ENCODE peak calls at places on chromosome 15, in seven cellular contexts. One of them, this sample, is unnamed.

GRCh38 chr15:82197734-82198594 is 64.6 kb downstream of the EFL1 start:
- DNase-seq in kidney tubule cell: peak; percentile 67
- DNase-seq in T-cell: peak; percentile 35
- DNase-seq in cardiac muscle cell: peak; percentile 82
- DNase-seq in PC-3: peak; percentile 81
- DNase-seq in H9: peak; percentile 78
- DNase-seq in stimulated activated CD4-positive, alpha-beta T cell treated with anti-CD3 and anti-CD28 coated beads, Interleukin-12 subunit alpha, Interleukin-12 subunit beta, amount 100 ng/mL, for 48 hours: peak; percentile 62
- DNase-seq in this sample: no peak

GRCh38 chr15:76799760-76800159 is 105.4 kb downstream of the SCAPER start:
- DNase-seq in stimulated activated CD4-positive, alpha-beta T cell treated with anti-CD3 and anti-CD28 coated beads, Interleukin-12 subunit alpha, Interleukin-12 subunit beta, amount 100 ng/mL, for 48 hours: no peak
- DNase-seq in cardiac muscle cell: peak; percentile 59
- DNase-seq in H9: no peak
- DNase-seq in kidney tubule cell: peak; percentile 57
- DNase-seq in T-cell: no peak
- DNase-seq in PC-3: peak; percentile 50
- DNase-seq in this sample: no peak

GRCh38 chr15:82047493-82048446 is 2.0 kb upstream of the MEX3B start:
- DNase-seq in cardiac muscle cell: peak; percentile 50
- DNase-seq in kidney tubule cell: peak; percentile 36
- DNase-seq in stimulated activated CD4-positive, alpha-beta T cell treated with anti-CD3 and anti-CD28 coated beads, Interleukin-12 subunit alpha, Interleukin-12 subunit beta, amount 100 ng/mL, for 48 hours: no peak
- DNase-seq in H9: peak; percentile 57
- DNase-seq in PC-3: no peak
- DNase-seq in T-cell: no peak
- DNase-seq in this sample: no peak

GRCh38 chr15:70395164-70395563 is 297.4 kb upstream of the TLE3 start:
- DNase-seq in T-cell: no peak
- DNase-seq in stimulated activated CD4-positive, alpha-beta T cell treated with anti-CD3 and anti-CD28 coated beads, Interleukin-12 subunit alpha, Interleukin-12 subunit beta, amount 100 ng/mL, for 48 hours: no peak
- DNase-seq in H9: no peak
- DNase-seq in PC-3: no peak
- DNase-seq in kidney tubule cell: no peak
- DNase-seq in cardiac muscle cell: no peak
- DNase-seq in this sample: no peak

GRCh38 chr15:90930861-90931629 is 1.3 kb downstream of the HDDC3 start:
- DNase-seq in stimulated activated CD4-positive, alpha-beta T cell treated with anti-CD3 and anti-CD28 coated beads, Interleukin-12 subunit alpha, Interleukin-12 subunit beta, amount 100 ng/mL, for 48 hours: no peak
- DNase-seq in H9: no peak
- DNase-seq in PC-3: no peak
- DNase-seq in kidney tubule cell: no peak
- DNase-seq in cardiac muscle cell: no peak
- DNase-seq in T-cell: no peak
- DNase-seq in this sample: no peak

GRCh38 chr15:88448991-88449461 is 18.2 kb downstream of the MRPL46 start:
- DNase-seq in PC-3: no peak
- DNase-seq in stimulated activated CD4-positive, alpha-beta T cell treated with anti-CD3 and anti-CD28 coated beads, Interleukin-12 subunit alpha, Interleukin-12 subunit beta, amount 100 ng/mL, for 48 hours: no peak
- DNase-seq in T-cell: no peak
- DNase-seq in kidney tubule cell: no peak
- DNase-seq in cardiac muscle cell: no peak
- DNase-seq in H9: no peak
- DNase-seq in this sample: no peak

GRCh38 chr15:65945616-65946015 is 76.3 kb downstream of the RAB11A start:
- DNase-seq in PC-3: no peak
- DNase-seq in kidney tubule cell: no peak
- DNase-seq in T-cell: no peak
- DNase-seq in cardiac muscle cell: no peak
- DNase-seq in stimulated activated CD4-positive, alpha-beta T cell treated with anti-CD3 and anti-CD28 coated beads, Interleukin-12 subunit alpha, Interleukin-12 subunit beta, amount 100 ng/mL, for 48 hours: no peak
- DNase-seq in H9: peak; percentile 51
- DNase-seq in this sample: no peak

GRCh38 chr15:29698030-29698701 is 124.1 kb downstream of the TJP1 start:
- DNase-seq in PC-3: peak; percentile 96
- DNase-seq in cardiac muscle cell: peak; percentile 19
- DNase-seq in stimulated activated CD4-positive, alpha-beta T cell treated with anti-CD3 and anti-CD28 coated beads, Interleukin-12 subunit alpha, Interleukin-12 subunit beta, amount 100 ng/mL, for 48 hours: no peak
- DNase-seq in kidney tubule cell: peak; percentile 93
- DNase-seq in H9: no peak
- DNase-seq in T-cell: no peak
- DNase-seq in this sample: no peak

GRCh38 chr15:63491116-63491817 is 13.1 kb upstream of the USP3 start:
- DNase-seq in PC-3: no peak
- DNase-seq in H9: no peak
- DNase-seq in cardiac muscle cell: no peak
- DNase-seq in stimulated activated CD4-positive, alpha-beta T cell treated with anti-CD3 and anti-CD28 coated beads, Interleukin-12 subunit alpha, Interleukin-12 subunit beta, amount 100 ng/mL, for 48 hours: no peak
- DNase-seq in T-cell: no peak
- DNase-seq in kidney tubule cell: no peak
- DNase-seq in this sample: peak; percentile 86

GRCh38 chr15:48761393-48762158 is 49.3 kb downstream of the CEP152 start:
- DNase-seq in cardiac muscle cell: no peak
- DNase-seq in PC-3: no peak
- DNase-seq in stimulated activated CD4-positive, alpha-beta T cell treated with anti-CD3 and anti-CD28 coated beads, Interleukin-12 subunit alpha, Interleukin-12 subunit beta, amount 100 ng/mL, for 48 hours: no peak
- DNase-seq in kidney tubule cell: peak; percentile 17
- DNase-seq in T-cell: no peak
- DNase-seq in H9: no peak
- DNase-seq in this sample: no peak

GRCh38 chr15:69883306-69883705 is 214.4 kb downstream of the TLE3 start:
- DNase-seq in H9: no peak
- DNase-seq in PC-3: no peak
- DNase-seq in cardiac muscle cell: no peak
- DNase-seq in stimulated activated CD4-positive, alpha-beta T cell treated with anti-CD3 and anti-CD28 coated beads, Interleukin-12 subunit alpha, Interleukin-12 subunit beta, amount 100 ng/mL, for 48 hours: no peak
- DNase-seq in kidney tubule cell: no peak
- DNase-seq in T-cell: no peak
- DNase-seq in this sample: no peak